ENCODE peak calls at places on chromosomes 7 and 10, in ten cellular contexts. H is fibroblast of pulmonary artery, D is lower lobe of right lung, K is BE2C, A is epithelial cell of esophagus, W is AG09319, Q is HL-60, N is foreskin keratinocyte, I is astrocyte of the spinal cord, E is thoracic aorta. U is an unnamed sample.

GRCh38 chr7:35605760-35606159 is 89.2 kb downstream of the HERPUD2 start:
- DNase-seq in H (peak; percentile 78), D (no peak), K (no peak), A (peak; percentile 27), W (peak; percentile 14), Q (no peak), N (no peak), I (peak; percentile 83), E (no peak), U (peak; percentile 49)

GRCh38 chr10:44854693-44855350 is 56.3 kb upstream of the TMEM72 start:
- DNase-seq in H (no peak), D (no peak), K (no peak), A (no peak), W (no peak), Q (no peak), N (no peak), I (no peak), E (no peak), U (no peak)

GRCh38 chr10:51879238-51879637 is 179.8 kb upstream of the CSTF2T start:
- DNase-seq in H (peak; percentile 98), D (no peak), K (peak; percentile 12), A (peak; percentile 99), W (peak; percentile 93), Q (no peak), N (peak; percentile 99), I (peak; percentile 97), E (peak; percentile 38), U (peak; percentile 93)

GRCh38 chr10:14712991-14713422 is 61.7 kb downstream of the FAM107B start:
- DNase-seq in H (peak; percentile 59), D (no peak), K (peak; percentile 55), A (no peak), W (no peak), Q (no peak), N (no peak), I (peak; percentile 26), E (no peak), U (no peak)

GRCh38 chr10:87896216-87896615 is 32.8 kb downstream of the PTEN start:
- DNase-seq in H (no peak), D (no peak), K (no peak), A (no peak), W (no peak), Q (no peak), N (no peak), I (no peak), E (no peak), U (no peak)

GRCh38 chr10:81963606-81964005 is 88.6 kb downstream of the NRG3 start:
- DNase-seq in H (peak; percentile 37), D (no peak), K (no peak), A (no peak), W (no peak), Q (no peak), N (no peak), I (peak; percentile 62), E (no peak), U (no peak)

GRCh38 chr10:1609596-1609995 is 127.7 kb downstream of the ADARB2 start:
- DNase-seq in H (no peak), D (no peak), K (no peak), A (no peak), W (no peak), Q (no peak), N (no peak), I (no peak), E (no peak), U (no peak)

GRCh38 chr7:28130277-28130676 is 50.3 kb downstream of the JAZF1 start:
- DNase-seq in H (peak; percentile 54), D (no peak), K (no peak), A (no peak), W (peak; percentile 48), Q (no peak), N (no peak), I (peak; percentile 39), E (no peak), U (peak; percentile 78)

GRCh38 chr7:11415101-11415500 is 416.9 kb downstream of the THSD7A start:
- DNase-seq in H (no peak), D (no peak), K (no peak), A (peak; percentile 55), W (no peak), Q (no peak), N (peak; percentile 7), I (no peak), E (no peak), U (no peak)

GRCh38 chr7:146736446-146737190 is 620.0 kb downstream of the CNTNAP2 start:
- DNase-seq in H (peak; percentile 13), D (no peak), K (no peak), A (peak; percentile 2), W (no peak), Q (no peak), N (no peak), I (peak; percentile 0), E (no peak), U (no peak)

GRCh38 chr10:99532687-99533495 is at the start of gene NKX2-3:
- DNase-seq in H (peak; percentile 33), D (peak; percentile 68), K (peak; percentile 87), A (no peak), W (no peak), Q (no peak), N (no peak), I (no peak), E (no peak), U (peak; percentile 33)

GRCh38 chr7:112990619-112991018 is 96.0 kb downstream of the GPR85 start:
- DNase-seq in H (peak; percentile 36), D (no peak), K (no peak), A (peak; percentile 54), W (no peak), Q (peak; percentile 35), N (no peak), I (peak; percentile 66), E (no peak), U (peak; percentile 43)

DNA sequence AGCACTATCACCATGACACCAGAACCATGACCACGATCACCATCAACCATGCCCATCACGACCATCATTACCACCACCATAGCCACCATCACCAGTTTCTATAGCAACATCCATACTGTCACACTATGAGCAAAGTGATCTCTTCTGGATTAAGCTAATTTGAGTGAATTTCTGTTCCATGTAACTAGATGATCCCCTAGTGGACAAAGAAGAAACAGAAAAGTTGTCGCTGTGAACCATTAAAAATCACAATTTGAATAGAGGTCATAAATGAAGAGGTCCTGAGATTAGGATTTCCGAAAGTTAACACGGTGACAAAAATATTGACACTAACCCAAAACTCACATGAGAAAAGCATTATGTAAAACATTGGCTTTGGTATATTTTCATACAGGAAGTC is 77.6 kb downstream of the CLRN3 start:
- DNase-seq in H (no peak), D (no peak), K (no peak), A (no peak), W (no peak), Q (no peak), N (no peak), I (no peak), E (no peak), U (no peak)
- TF ChIP-seq CTCF in H (no peak), D (no peak), K (no peak), A (no peak), W (no peak), Q (no peak), N (peak; percentile 19), I (no peak), E (no peak), U (peak; percentile 31)

DNA sequence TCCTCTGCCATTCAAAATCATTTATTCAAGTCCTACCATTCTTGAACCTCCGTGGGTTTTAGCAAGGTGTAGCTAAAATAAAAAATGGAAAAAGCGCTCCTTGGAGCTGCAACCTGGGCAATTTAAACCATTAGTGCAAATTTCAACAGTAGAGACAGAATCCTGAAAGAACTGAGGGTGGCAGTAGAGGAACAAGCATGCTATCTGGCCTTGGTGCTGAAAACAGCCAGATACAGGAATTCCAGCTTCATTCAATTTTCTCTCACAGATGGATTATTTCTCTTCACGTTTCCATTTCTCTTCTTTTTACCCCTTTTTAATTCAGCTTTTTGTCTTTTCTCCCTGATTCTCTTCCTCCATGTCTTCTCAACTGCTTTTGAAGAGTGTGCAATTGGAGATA is 77.7 kb downstream of the OTUD1 start:
- DNase-seq in H (peak; percentile 35), D (no peak), K (no peak), A (peak; percentile 41), W (no peak), Q (peak; percentile 4), N (no peak), I (peak; percentile 1), E (no peak), U (peak; percentile 38)
- TF ChIP-seq CTCF in H (peak; percentile 53), D (peak; percentile 35), K (peak; percentile 9), A (peak; percentile 64), W (peak; percentile 75), Q (no peak), N (peak; percentile 67), I (peak; percentile 53), E (no peak), U (peak; percentile 60)

DNA sequence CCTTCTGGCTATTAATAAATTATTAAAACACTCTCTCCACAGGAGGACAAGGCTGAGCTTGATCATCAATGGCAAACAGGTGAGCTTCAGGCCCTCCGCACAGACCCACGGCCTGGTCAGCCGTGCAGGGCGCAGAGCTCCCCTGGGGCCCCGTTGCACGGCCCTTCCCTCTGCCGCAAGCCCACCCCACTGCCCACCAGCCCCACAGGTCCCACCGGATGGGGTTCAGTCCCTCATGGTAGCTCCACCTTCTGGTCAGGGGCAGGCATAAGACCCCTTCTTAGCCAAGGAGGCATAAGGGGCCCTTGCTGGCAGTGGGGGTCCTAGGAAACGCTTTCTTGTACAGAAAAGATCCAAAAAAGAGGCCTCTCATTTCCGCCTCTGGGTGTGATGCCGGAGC is 84.6 kb downstream of the MAD1L1 start:
- DNase-seq in H (no peak), D (no peak), K (no peak), A (no peak), W (no peak), Q (no peak), N (no peak), I (no peak), E (no peak), U (no peak)
- TF ChIP-seq CTCF in H (peak; percentile 13), D (no peak), K (peak; percentile 43), A (no peak), W (no peak), Q (no peak), N (peak; percentile 12), I (peak; percentile 34), E (no peak), U (peak; percentile 41)

DNA sequence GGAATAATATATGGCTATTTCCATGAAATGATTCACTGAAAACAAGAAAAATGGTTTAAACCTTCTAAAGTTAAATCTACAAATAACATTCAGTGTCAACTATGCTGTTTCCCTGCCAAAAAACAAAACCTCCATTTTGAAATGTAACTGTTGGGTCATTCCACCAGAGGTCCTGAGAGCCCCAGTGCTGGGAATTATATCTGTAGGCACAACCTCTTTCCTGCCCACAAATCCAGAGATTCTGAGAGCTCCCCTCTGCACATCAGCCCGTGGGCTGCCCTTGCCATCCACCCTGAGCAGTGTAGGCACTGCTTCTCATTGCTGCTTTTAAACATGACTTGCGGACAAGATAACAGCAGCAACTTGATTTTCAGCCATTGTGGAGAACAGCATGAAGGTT is 198.6 kb downstream of the TMEM178B start:
- DNase-seq in H (no peak), D (no peak), K (no peak), A (no peak), W (no peak), Q (no peak), N (no peak), I (no peak), E (no peak), U (no peak)
- TF ChIP-seq CTCF in H (no peak), D (no peak), K (peak; percentile 22), A (no peak), W (no peak), Q (no peak), N (no peak), I (no peak), E (no peak), U (no peak)

DNA sequence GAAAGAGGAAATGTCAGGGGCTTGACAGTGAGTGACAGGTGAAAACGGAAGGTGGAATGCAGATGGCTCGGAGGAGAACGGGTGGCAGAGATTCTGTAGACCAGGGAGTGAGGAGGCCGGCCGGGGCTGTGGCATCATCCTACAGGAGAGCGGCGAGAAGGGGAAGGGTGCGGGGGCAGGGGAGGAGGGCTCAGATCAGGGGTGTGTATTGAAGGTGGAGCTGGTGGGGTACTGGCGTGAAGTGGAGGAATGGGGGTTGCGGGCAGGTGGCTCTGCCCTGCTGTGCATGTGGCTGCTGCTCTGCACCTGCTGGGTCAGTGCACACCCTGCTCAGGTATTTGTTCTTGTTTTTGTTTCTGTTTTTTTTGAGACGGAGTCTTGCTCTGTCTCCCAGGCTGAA is 470.8 kb upstream of the FOXK1 start:
- DNase-seq in H (no peak), D (no peak), K (no peak), A (no peak), W (no peak), Q (no peak), N (no peak), I (no peak), E (no peak), U (no peak)
- TF ChIP-seq CTCF in H (no peak), D (no peak), K (no peak), A (no peak), W (no peak), Q (no peak), N (no peak), I (no peak), E (no peak), U (no peak)

U was measured in HFFc6.